ENCODE peak calls at places on chromosome 20, in seven cellular contexts. X is Peyer's patch, B is GM12891, K is adrenal gland, A is ovary, I is transverse colon, L is right lobe of liver. P is an unnamed sample.

GRCh38 chr20:53089866-53090265 is 117.7 kb downstream of the TSHZ2 start:
- DNase-seq in K (no peak), L (no peak), I (no peak), X (no peak), B (no peak), A (no peak), P (no peak)

GRCh38 chr20:63619505-63619904 is 7.4 kb downstream of the GMEB2 start:
- DNase-seq in L (no peak), A (no peak), X (no peak), B (no peak), I (no peak), K (no peak), P (no peak)

GRCh38 chr20:3932277-3933073 is 43.3 kb downstream of the PANK2 start:
- DNase-seq in I (no peak), B (no peak), A (no peak), X (no peak), K (peak; percentile 57), L (no peak), P (no peak)

GRCh38 chr20:53926428-53927028 is 143.9 kb downstream of the BCAS1 start:
- DNase-seq in X (peak; percentile 65), I (peak; percentile 52), B (no peak), K (peak; percentile 21), A (no peak), L (no peak), P (peak; percentile 45)

GRCh38 chr20:17557675-17558006 is 12.2 kb upstream of the DSTN start:
- DNase-seq in A (no peak), X (no peak), L (no peak), K (no peak), I (peak; percentile 37), B (no peak), P (peak; percentile 59)

GRCh38 chr20:52494244-52494643 is 302.7 kb upstream of the ZFP64 start:
- DNase-seq in K (peak; percentile 70), X (no peak), A (no peak), B (no peak), L (no peak), I (no peak), P (no peak)

GRCh38 chr20:46930940-46931339 is 36.3 kb downstream of the EYA2 start:
- DNase-seq in L (no peak), X (no peak), A (no peak), K (no peak), B (no peak), I (no peak), P (no peak)

GRCh38 chr20:38165089-38165965 is at the start of gene TGM2:
- DNase-seq in B (peak; percentile 71), A (peak; percentile 73), X (peak; percentile 73), K (peak; percentile 87), I (peak; percentile 85), L (peak; percentile 96), P (peak; percentile 87)

GRCh38 chr20:35166242-35166830 is 5.5 kb upstream of the PROCR start:
- DNase-seq in A (peak; percentile 22), L (peak; percentile 75), K (peak; percentile 73), X (no peak), I (no peak), B (no peak), P (no peak)

GRCh38 chr20:37901667-37902503 is 1.0 kb upstream of the VSTM2L start:
- DNase-seq in A (no peak), X (peak; percentile 32), I (no peak), L (no peak), B (peak; percentile 76), K (peak; percentile 45), P (peak; percentile 53)

DNA sequence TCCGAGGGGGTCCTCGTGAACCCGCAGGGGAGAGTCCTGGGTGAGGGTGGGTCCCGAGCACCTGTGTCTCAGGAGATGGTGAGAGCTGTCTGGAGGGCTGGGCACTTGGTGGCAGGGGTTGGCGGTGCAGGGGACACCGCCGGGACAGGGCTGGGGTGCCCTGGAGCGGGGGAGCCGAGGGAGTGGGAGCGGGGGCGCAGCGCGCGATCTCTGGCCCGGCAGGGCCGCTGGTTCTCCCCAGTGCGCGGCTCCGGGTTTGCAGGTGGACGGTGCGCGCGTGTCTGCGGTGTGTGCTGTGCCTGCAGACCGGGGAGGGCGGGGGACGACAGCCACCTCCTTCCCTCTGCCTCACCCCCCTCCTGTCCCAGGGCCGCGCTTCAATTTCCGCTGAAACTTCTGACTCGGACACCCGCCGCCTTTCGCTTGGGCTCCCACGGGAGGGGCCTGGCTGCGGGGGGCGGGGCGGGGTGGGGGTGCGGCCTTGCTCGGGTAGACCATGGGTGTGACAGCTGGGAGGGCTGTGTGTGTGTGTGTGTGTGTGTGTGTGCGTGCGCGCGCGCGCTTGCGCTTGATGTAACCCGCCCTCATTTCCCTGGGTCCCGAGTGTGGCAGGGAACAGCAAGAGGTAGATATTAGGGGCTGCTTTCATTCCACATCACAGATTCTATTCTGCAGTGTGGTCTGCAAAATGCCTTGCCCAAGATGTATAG is 1.2 kb downstream of the TRIB3 start:
- DNase-seq in X (peak; percentile 90), B (peak; percentile 83), I (peak; percentile 87), L (peak; percentile 93), A (peak; percentile 42), K (peak; percentile 69), P (peak; percentile 79)
- TF ChIP-seq POLR2A in X (peak; percentile 62), B (peak; percentile 14), I (peak; percentile 60), L (peak; percentile 86), A (no peak), K (no peak), P (no peak)

GRCh38 chr20:36572701-36573102 is 695 bp upstream of the TGIF2 start:
- DNase-seq in B (no peak), I (peak; percentile 31), X (peak; percentile 39), A (peak; percentile 17), L (no peak), K (peak; percentile 46), P (peak; percentile 36)

GRCh38 chr20:36573798-36574277 is 441 bp downstream of the TGIF2 start:
- DNase-seq in B (no peak), K (peak; percentile 22), A (peak; percentile 45), I (peak; percentile 54), L (peak; percentile 66), X (peak; percentile 59), P (peak; percentile 29)

GRCh38 chr20:36573103-36573797 is at the start of gene TGIF2:
- DNase-seq in I (peak; percentile 87), A (peak; percentile 90), L (peak; percentile 90), X (peak; percentile 91), K (peak; percentile 85), B (peak; percentile 97), P (peak; percentile 79)

GRCh38 chr20:36569847-36570429 is 3.5 kb upstream of the TGIF2 start:
- DNase-seq in L (no peak), K (no peak), A (no peak), B (no peak), X (no peak), I (no peak), P (no peak)

DNA sequence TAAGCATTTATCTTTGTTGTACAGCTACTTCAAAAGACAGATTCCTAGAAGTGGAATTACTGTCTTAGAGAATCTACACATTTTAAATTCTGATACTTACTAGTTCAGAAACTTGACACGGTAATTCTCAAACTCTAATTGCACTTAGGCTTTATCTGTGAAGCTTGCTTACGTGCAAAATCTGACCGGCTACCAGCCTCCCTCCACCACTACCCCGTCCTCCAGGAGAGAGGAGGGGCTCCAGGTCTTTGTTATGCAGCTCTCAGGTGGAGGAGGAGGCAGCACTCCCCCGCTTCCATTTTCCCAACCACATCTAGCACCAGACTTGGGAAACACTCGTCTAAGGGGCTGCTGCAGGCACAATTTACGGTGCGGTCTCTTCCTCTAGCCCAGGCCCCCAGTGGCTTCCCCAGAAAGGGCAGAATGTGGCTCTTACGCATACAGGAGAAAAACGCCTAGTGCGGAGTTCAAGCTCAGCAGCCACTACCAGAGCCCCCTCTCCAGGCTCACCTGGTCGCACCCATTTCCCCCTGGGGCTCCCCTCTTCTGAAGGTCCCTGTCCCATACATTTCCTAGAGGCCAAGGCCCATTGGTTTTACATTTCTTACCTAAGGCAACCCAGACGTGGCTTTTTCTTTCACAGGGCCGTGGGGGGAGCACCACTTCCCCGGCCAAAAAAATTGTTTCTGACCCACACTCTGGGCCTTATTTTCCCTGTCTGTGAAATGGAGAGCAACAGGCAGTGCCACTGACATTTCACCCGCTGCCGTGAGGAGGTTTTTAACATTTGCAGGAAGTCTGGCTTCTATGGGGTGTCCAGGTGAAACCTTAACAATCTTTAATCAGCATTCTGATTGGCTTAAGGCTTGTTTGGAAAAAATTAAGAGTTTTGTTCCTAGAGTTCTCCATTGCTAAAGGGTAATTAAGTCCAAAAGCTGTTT is 1.6 kb upstream of the TGIF2 start:
- DNase-seq in L (no peak), B (no peak), A (no peak), X (no peak), K (no peak), I (no peak), P (no peak)
- TF ChIP-seq POLR2A in L (no peak), B (no peak), A (no peak), X (no peak), K (no peak), I (no peak), P (no peak)

GRCh38 chr20:33732166-33732970 is 572 bp downstream of the ZNF341 start:
- DNase-seq in X (peak; percentile 81), L (peak; percentile 93), A (peak; percentile 93), K (peak; percentile 89), B (peak; percentile 32), I (peak; percentile 92), P (peak; percentile 90)
- TF ChIP-seq POLR2A in X (peak; percentile 44), L (peak; percentile 56), A (no peak), K (no peak), B (peak; percentile 25), I (peak; percentile 51), P (no peak)

GRCh38 chr20:51193066-51193772 is 170.3 kb upstream of the KCNG1 start:
- DNase-seq in L (no peak), I (no peak), A (no peak), X (no peak), B (no peak), K (no peak), P (no peak)
- TF ChIP-seq POLR2A in L (no peak), I (no peak), A (no peak), X (no peak), B (no peak), K (no peak), P (no peak)

GRCh38 chr20:39967806-39968205 is 721.2 kb downstream of the MAFB start:
- DNase-seq in K (no peak), X (no peak), L (no peak), I (no peak), B (no peak), A (no peak), P (no peak)

DNA sequence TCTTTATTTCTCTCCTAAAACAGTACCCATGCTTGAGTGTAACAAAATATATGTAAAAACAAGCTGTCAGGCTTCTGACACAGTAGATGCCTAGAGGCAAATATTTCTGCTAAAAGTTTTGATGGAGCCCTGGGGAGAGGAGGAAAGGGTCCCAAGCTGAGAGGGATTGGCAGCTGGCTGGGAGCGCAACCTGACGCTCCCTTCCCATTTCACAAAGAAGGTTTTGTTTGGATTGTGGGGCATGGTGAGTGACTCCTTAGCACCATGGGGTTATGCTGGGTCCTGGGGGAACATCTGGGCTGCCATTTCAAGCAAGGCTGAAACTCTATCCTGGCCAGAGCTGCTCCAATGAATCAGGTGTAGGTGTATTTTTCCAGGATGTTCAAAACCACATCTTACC is 720.5 kb downstream of the MAFB start:
- DNase-seq in A (no peak), X (no peak), B (no peak), I (no peak), L (no peak), K (no peak), P (no peak)
- TF ChIP-seq POLR2A in A (no peak), X (no peak), B (no peak), I (no peak), L (no peak), K (no peak), P (no peak)

P was measured in stomach.